ENCODE peak calls at places on chromosomes 11 and 22, in eight cellular contexts. K is CD8-positive, alpha-beta memory T cell; L is non-pigmented ciliary epithelial cell; Q is HTR-8/SVneo; F is T-helper 2 cell; O is stimulated activated CD4-positive, alpha-beta T cell treated with anti-CD3 and anti-CD28 coated beads, Interleukin-12 subunit alpha, Interleukin-12 subunit beta, amount 100 ng/mL, for 48 hours; V is fibroblast of lung; Z is prostate gland. T is an unnamed sample.
A peak's percentile ranks its signal among the peaks of the same experiment; 100 is the strongest.

GRCh38 chr22:44032126-44032730 is 8.1 kb downstream of the PARVB start:
- DNase-seq in L (no peak), F (no peak), Q (no peak), O (no peak), V (peak; percentile 29), Z (no peak), K (no peak), T (no peak)

GRCh38 chr11:102453921-102454320 is 1.4 kb upstream of the TMEM123 start:
- DNase-seq in V (no peak), O (no peak), F (no peak), K (no peak), Q (no peak), Z (no peak), L (no peak), T (no peak)

GRCh38 chr11:65503606-65503922 is 4.7 kb downstream of the MALAT1 start:
- DNase-seq in L (no peak), K (no peak), O (no peak), Q (no peak), Z (no peak), F (no peak), V (no peak), T (no peak)

GRCh38 chr11:27194976-27195375 is 154.4 kb downstream of the BBOX1 start:
- DNase-seq in F (no peak), V (no peak), L (no peak), Q (no peak), K (no peak), O (no peak), Z (no peak), T (no peak)

GRCh38 chr11:8296872-8297271 is 33.2 kb upstream of the LMO1 start:
- DNase-seq in Z (no peak), Q (no peak), O (no peak), V (no peak), L (no peak), F (no peak), K (no peak), T (no peak)

GRCh38 chr11:62411524-62411923 is 7.3 kb upstream of the SCGB1A1 start:
- DNase-seq in F (no peak), Z (no peak), K (no peak), O (no peak), L (no peak), V (no peak), Q (no peak), T (no peak)

GRCh38 chr11:35144103-35144741 is 5.3 kb downstream of the CD44 start:
- DNase-seq in L (peak; percentile 45), K (peak; percentile 70), Z (peak; percentile 25), F (peak; percentile 87), O (peak; percentile 51), Q (no peak), V (peak; percentile 73), T (no peak)

GRCh38 chr11:10575346-10575745 is 6.9 kb upstream of the LYVE1 start:
- DNase-seq in L (no peak), V (no peak), K (no peak), O (no peak), Z (no peak), Q (no peak), F (no peak), T (no peak)

GRCh38 chr11:12377824-12378593 is 638 bp downstream of the PARVA start:
- DNase-seq in V (peak; percentile 79), Z (peak; percentile 58), F (peak; percentile 47), K (no peak), Q (peak; percentile 79), O (no peak), L (no peak), T (peak; percentile 25)

GRCh38 chr11:117966908-117967307 is 19.3 kb upstream of the IL10RA start:
- DNase-seq in L (no peak), Z (no peak), V (no peak), K (no peak), O (no peak), Q (no peak), F (no peak), T (no peak)

GRCh38 chr22:17869285-17870096 is 95.2 kb upstream of the BID start:
- DNase-seq in L (no peak), F (no peak), V (no peak), Q (no peak), O (no peak), Z (no peak), K (no peak), T (no peak)

GRCh38 chr11:27209562-27210005 is 153.4 kb downstream of the CCDC34 start:
- DNase-seq in Q (peak; percentile 83), V (peak; percentile 87), O (no peak), K (no peak), F (no peak), L (peak; percentile 91), Z (peak; percentile 40), T (peak; percentile 76)

T was measured in epithelial cell of proximal tubule.